ENCODE peak calls at places on chromosomes 4 and X, in four cellular contexts. N, M, W and A are unnamed samples.

GRCh38 chr4:185425600-185426352 is at the start of gene UFSP2:
- DNase-seq in M (peak), W (peak), N (peak), A (peak)

GRCh38 chr4:168484626-168485025 is 4.3 kb upstream of the DDX60L start:
- DNase-seq in N (no peak), M (no peak), W (peak), A (no peak)

GRCh38 chr4:5609265-5610007 is 98.9 kb downstream of the EVC2 start:
- DNase-seq in M (no peak), W (no peak), N (no peak), A (no peak)

GRCh38 chrX:68876731-68877130 is 47.9 kb downstream of the EFNB1 start:
- DNase-seq in M (no peak), N (no peak), W (no peak), A (no peak)

GRCh38 chr4:150234246-150234645 is 156.0 kb downstream of the DCLK2 start:
- DNase-seq in M (no peak), N (no peak), W (peak), A (no peak)

GRCh38 chr4:114558446-114559020 is 40.1 kb upstream of the UGT8 start:
- DNase-seq in N (no peak), M (no peak), W (no peak), A (no peak)

GRCh38 chr4:8403173-8403753 is 37.3 kb downstream of the ACOX3 start:
- DNase-seq in M (no peak), N (peak), W (peak), A (peak)

GRCh38 chrX:24014388-24015018 is 12.5 kb downstream of the KLHL15 start:
- DNase-seq in M (peak), W (peak), N (no peak), A (peak)

GRCh38 chrX:68978211-68978780 is 149.5 kb downstream of the EFNB1 start:
- DNase-seq in N (peak), W (peak), M (no peak), A (no peak)